ENCODE peak calls at places on chromosomes 1 and 21, in five cellular contexts. U is mucosa of gallbladder, E is iris pigment epithelial cell, B is midbrain, S is head of caudate nucleus. X is an unnamed sample.

GRCh38 chr1:176670853-176671252 is 207.9 kb downstream of the PAPPA2 start:
- DNase-seq in U (no peak), E (no peak), B (no peak), S (no peak), X (no peak)

GRCh38 chr1:219324629-219325367 is 151.1 kb downstream of the LYPLAL1 start:
- DNase-seq in U (no peak), E (peak), B (no peak), S (no peak), X (peak)

GRCh38 chr1:158199840-158200239 is 19.1 kb downstream of the CD1D start:
- DNase-seq in U (peak), E (peak), B (no peak), S (no peak), X (peak)

GRCh38 chr1:207627496-207627895 is 17.4 kb upstream of the CR1L start:
- DNase-seq in U (no peak), E (no peak), B (no peak), S (no peak), X (no peak)

GRCh38 chr21:17798796-17799195 is 20.4 kb downstream of the C21orf91 start:
- DNase-seq in U (no peak), E (peak), B (no peak), S (no peak), X (peak)

GRCh38 chr1:197725044-197725443 is 50.2 kb downstream of the DENND1B start:
- DNase-seq in U (no peak), E (peak), B (no peak), S (no peak), X (peak)

GRCh38 chr1:80054129-80054528 is 1047.6 kb upstream of the ADGRL4 start:
- DNase-seq in U (no peak), E (peak), B (no peak), S (no peak), X (peak)

GRCh38 chr1:242425232-242425631 is 99.3 kb downstream of the PLD5 start:
- DNase-seq in U (no peak), E (peak), B (no peak), S (no peak), X (peak)

GRCh38 chr1:1150100-1150499 is 23.6 kb upstream of the TTLL10 start:
- DNase-seq in U (no peak), E (no peak), B (no peak), S (no peak), X (no peak)

GRCh38 chr1:197199923-197200467 is 53.5 kb upstream of the ASPM start:
- DNase-seq in U (no peak), E (no peak), B (no peak), S (no peak), X (no peak)

GRCh38 chr1:14969006-14969405 is 184.5 kb upstream of the TMEM51 start:
- DNase-seq in U (no peak), E (no peak), B (no peak), S (peak), X (no peak)

GRCh38 chr1:181936269-181936668 is 125.2 kb downstream of the ZNF648 start:
- DNase-seq in U (no peak), E (no peak), B (no peak), S (no peak), X (no peak)

GRCh38 chr1:214623430-214623829 is 20.4 kb downstream of the CENPF start:
- DNase-seq in U (no peak), E (peak), B (no peak), S (no peak), X (peak)

GRCh38 chr1:30382496-30382895 is 340.9 kb downstream of the MATN1 start:
- DNase-seq in U (no peak), E (no peak), B (no peak), S (no peak), X (no peak)

GRCh38 chr1:1122981-1123480 is 7.1 kb upstream of the C1orf159 start:
- DNase-seq in U (no peak), E (no peak), B (no peak), S (no peak), X (no peak)

GRCh38 chr1:21702780-21703179 is 33.6 kb upstream of the RAP1GAP start:
- DNase-seq in U (no peak), E (peak), B (no peak), S (no peak), X (peak)